ENCODE peak calls at places on chromosomes 3 and 15, in six cellular contexts. F is choroid plexus epithelial cell, R is skeletal muscle cell, T is tibial nerve, O is uterus, G is astrocyte of the spinal cord. Z is an unnamed sample.

GRCh38 chr3:184157206-184157605 is 2.0 kb downstream of the DVL3 start:
- DNase-seq in F (no peak), R (no peak), T (no peak), O (no peak), G (no peak), Z (no peak)

GRCh38 chr3:12423918-12424634 is 60.2 kb upstream of the TSEN2 start:
- DNase-seq in F (peak), R (peak), T (no peak), O (no peak), G (peak), Z (no peak)

GRCh38 chr3:55882006-55882405 is 394.9 kb upstream of the WNT5A start:
- DNase-seq in F (no peak), R (no peak), T (no peak), O (no peak), G (no peak), Z (no peak)

GRCh38 chr15:75639191-75639708 is 774 bp downstream of the IMP3 start:
- DNase-seq in F (peak), R (no peak), T (no peak), O (no peak), G (no peak), Z (no peak)

GRCh38 chr15:98076021-98076816 is 115.7 kb downstream of the ARRDC4 start:
- DNase-seq in F (peak), R (no peak), T (peak), O (peak), G (no peak), Z (no peak)

GRCh38 chr3:78765671-78766485 is 1001.9 kb downstream of the ROBO1 start:
- DNase-seq in F (no peak), R (no peak), T (no peak), O (no peak), G (no peak), Z (no peak)

GRCh38 chr3:165855581-165855980 is 18.4 kb upstream of the BCHE start:
- DNase-seq in F (peak), R (peak), T (no peak), O (no peak), G (peak), Z (no peak)

GRCh38 chr3:105399611-105400010 is 32.9 kb downstream of the ALCAM start:
- DNase-seq in F (no peak), R (no peak), T (no peak), O (no peak), G (peak), Z (no peak)

GRCh38 chr3:119529883-119530282 is 29.5 kb downstream of the CD80 start:
- DNase-seq in F (peak), R (peak), T (no peak), O (no peak), G (peak), Z (peak)

GRCh38 chr3:11391930-11392688 is 119.9 kb downstream of the ATG7 start:
- DNase-seq in F (peak), R (no peak), T (no peak), O (no peak), G (peak), Z (peak)

GRCh38 chr15:39118510-39118909 is 462.4 kb upstream of the THBS1 start:
- DNase-seq in F (peak), R (peak), T (no peak), O (no peak), G (peak), Z (peak)

GRCh38 chr15:83694030-83694429 is 40.1 kb downstream of the ADAMTSL3 start:
- DNase-seq in F (peak), R (no peak), T (no peak), O (peak), G (peak), Z (no peak)

GRCh38 chr3:156547637-156548036 is 7.3 kb downstream of the SSR3 start:
- DNase-seq in F (peak), R (no peak), T (no peak), O (no peak), G (peak), Z (no peak)

GRCh38 chr15:78110916-78111475 is 18.6 kb downstream of the SH2D7 start:
- DNase-seq in F (no peak), R (no peak), T (no peak), O (no peak), G (no peak), Z (no peak)

GRCh38 chr3:24271228-24271627 is 223.4 kb downstream of the THRB start:
- DNase-seq in F (no peak), R (no peak), T (no peak), O (no peak), G (no peak), Z (no peak)

GRCh38 chr3:141332436-141332835 is 35.9 kb upstream of the ZBTB38 start:
- DNase-seq in F (no peak), R (no peak), T (no peak), O (no peak), G (no peak), Z (no peak)

GRCh38 chr3:154188846-154189245 is 67.7 kb downstream of the ARHGEF26 start:
- DNase-seq in F (peak), R (no peak), T (no peak), O (no peak), G (no peak), Z (no peak)

GRCh38 chr15:47717036-47717611 is at the start of gene SEMA6D:
- DNase-seq in F (peak), R (peak), T (peak), O (peak), G (peak), Z (peak)
- H3K4me3 ChIP-seq in F (peak), R (peak), T (peak), O (peak), G (peak), Z (peak)

GRCh38 chr15:35309886-35310285 is 224.8 kb upstream of the NANOGP8 start:
- DNase-seq in F (no peak), R (peak), T (no peak), O (no peak), G (peak), Z (no peak)
- H3K4me3 ChIP-seq in F (no peak), R (no peak), T (no peak), O (no peak), G (no peak), Z (no peak)

GRCh38 chr15:68699881-68700394 is 120.8 kb downstream of the ANP32A start:
- DNase-seq in F (no peak), R (no peak), T (no peak), O (peak), G (no peak), Z (no peak)

GRCh38 chr15:68701886-68702285 is 118.8 kb downstream of the ANP32A start:
- DNase-seq in F (no peak), R (no peak), T (no peak), O (no peak), G (no peak), Z (no peak)

GRCh38 chr15:68698708-68699107 is 119.9 kb downstream of the CORO2B start:
- DNase-seq in F (no peak), R (no peak), T (no peak), O (no peak), G (no peak), Z (no peak)

GRCh38 chr15:68699124-68699880 is 120.5 kb downstream of the CORO2B start:
- DNase-seq in F (no peak), R (no peak), T (no peak), O (no peak), G (no peak), Z (no peak)

GRCh38 chr15:68700395-68701123 is 120.1 kb downstream of the ANP32A start:
- DNase-seq in F (peak), R (peak), T (no peak), O (peak), G (peak), Z (peak)
- H3K4me3 ChIP-seq in F (no peak), R (no peak), T (no peak), O (no peak), G (no peak), Z (no peak)

GRCh38 chr3:123883656-123884257 is 375 bp downstream of the MYLK start:
- DNase-seq in F (peak), R (no peak), T (no peak), O (peak), G (peak), Z (no peak)

GRCh38 chr3:123881771-123882170 is 2.4 kb downstream of the MYLK start:
- DNase-seq in F (no peak), R (no peak), T (no peak), O (no peak), G (no peak), Z (no peak)

GRCh38 chr3:123878807-123879206 is 5.3 kb downstream of the MYLK start:
- DNase-seq in F (no peak), R (no peak), T (no peak), O (no peak), G (no peak), Z (no peak)

GRCh38 chr3:123883111-123883510 is 1.0 kb downstream of the MYLK start:
- DNase-seq in F (no peak), R (no peak), T (no peak), O (no peak), G (no peak), Z (no peak)

GRCh38 chr3:123880998-123881561 is 3.1 kb downstream of the MYLK start:
- DNase-seq in F (peak), R (peak), T (no peak), O (no peak), G (peak), Z (no peak)
- H3K4me3 ChIP-seq in F (no peak), R (no peak), T (no peak), O (no peak), G (no peak), Z (no peak)

DNA sequence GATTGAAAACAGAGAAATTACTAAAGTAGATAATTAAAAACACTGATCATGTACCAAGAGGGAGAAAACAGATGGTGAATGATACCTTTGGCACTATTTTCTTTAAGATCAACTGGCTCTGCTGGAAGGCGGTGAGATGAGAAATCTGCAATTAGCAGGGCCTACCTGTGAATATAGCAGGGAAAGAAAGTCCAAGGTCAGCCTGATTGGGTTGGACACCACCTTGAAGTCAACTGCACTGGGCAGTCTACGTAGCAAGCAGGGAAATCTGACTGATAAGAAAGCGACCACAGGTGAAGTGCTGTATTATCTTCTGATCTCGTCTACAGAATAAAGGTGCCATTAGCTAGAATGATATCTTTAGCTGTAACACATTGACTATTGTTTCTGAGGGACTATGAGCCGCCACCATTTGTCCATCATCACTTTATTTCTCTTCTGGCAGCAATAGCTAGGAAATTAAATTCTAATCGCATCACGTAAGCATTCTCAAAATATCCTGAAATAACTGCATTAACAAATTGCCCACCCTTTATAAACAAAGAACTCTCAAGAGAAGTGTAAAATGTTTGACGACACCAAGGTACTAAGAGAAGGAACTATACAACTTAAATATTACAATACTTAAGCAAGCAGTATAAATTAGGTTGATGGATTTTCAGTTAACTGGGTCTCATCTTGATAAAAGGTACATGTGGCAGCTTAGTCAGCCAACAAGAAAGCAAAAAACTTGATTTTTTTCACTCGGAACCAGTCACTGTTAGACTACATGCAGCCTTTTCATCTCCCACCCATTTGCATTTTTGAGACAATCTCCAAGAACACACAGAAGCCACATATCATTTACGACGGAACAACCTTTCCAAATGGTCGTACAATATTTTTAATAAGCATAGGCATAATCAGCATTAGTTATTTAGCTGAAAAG is 1.3 kb downstream of the NEDD4 start:
- DNase-seq in F (no peak), R (no peak), T (no peak), O (no peak), G (no peak), Z (no peak)
- H3K4me3 ChIP-seq in F (peak), R (peak), T (peak), O (peak), G (peak), Z (peak)

GRCh38 chr15:101239724-101240136 is 12.1 kb downstream of the CHSY1 start:
- DNase-seq in F (no peak), R (no peak), T (no peak), O (no peak), G (no peak), Z (no peak)
- H3K4me3 ChIP-seq in F (no peak), R (no peak), T (no peak), O (no peak), G (no peak), Z (no peak)

DNA sequence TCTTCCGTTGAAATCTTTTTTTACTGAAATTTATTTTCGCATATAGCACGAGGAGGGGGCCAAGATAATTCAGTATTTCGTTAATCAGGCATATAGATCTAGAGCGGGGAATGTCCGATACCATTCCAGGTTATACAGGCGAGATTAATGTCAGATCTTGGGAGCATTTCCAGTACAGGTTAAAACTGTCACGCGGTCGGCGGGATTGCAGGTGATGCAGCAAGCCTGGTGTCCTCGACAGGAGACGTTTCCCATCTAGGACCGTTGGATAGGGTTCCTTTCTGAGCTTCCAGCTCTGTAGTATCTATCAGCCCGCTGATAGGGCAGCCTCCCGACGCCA is 363 bp upstream of the ABHD10 start:
- DNase-seq in F (no peak), R (no peak), T (no peak), O (no peak), G (no peak), Z (no peak)
- H3K4me3 ChIP-seq in F (peak), R (peak), T (peak), O (peak), G (peak), Z (peak)

GRCh38 chr3:102410616-102411015 is 24.2 kb upstream of the ZPLD1 start:
- DNase-seq in F (no peak), R (no peak), T (no peak), O (no peak), G (peak), Z (no peak)

GRCh38 chr3:102419786-102420185 is 15.0 kb upstream of the ZPLD1 start:
- DNase-seq in F (no peak), R (no peak), T (no peak), O (no peak), G (no peak), Z (no peak)

GRCh38 chr3:102415553-102415952 is 19.3 kb upstream of the ZPLD1 start:
- DNase-seq in F (peak), R (no peak), T (no peak), O (no peak), G (peak), Z (no peak)
- H3K4me3 ChIP-seq in F (no peak), R (no peak), T (peak), O (peak), G (no peak), Z (no peak)

GRCh38 chr15:90915216-90915807 is 12.2 kb downstream of the MAN2A2 start:
- DNase-seq in F (no peak), R (no peak), T (no peak), O (no peak), G (no peak), Z (no peak)

GRCh38 chr15:90917569-90917968 is 14.5 kb downstream of the MAN2A2 start:
- DNase-seq in F (no peak), R (no peak), T (no peak), O (no peak), G (no peak), Z (no peak)

GRCh38 chr15:90914240-90915080 is 11.4 kb downstream of the MAN2A2 start:
- DNase-seq in F (no peak), R (no peak), T (no peak), O (no peak), G (no peak), Z (no peak)

GRCh38 chr15:90916461-90916860 is 13.4 kb downstream of the MAN2A2 start:
- DNase-seq in F (no peak), R (no peak), T (no peak), O (no peak), G (no peak), Z (no peak)

GRCh38 chr15:90915808-90916440 is 12.8 kb downstream of the MAN2A2 start:
- DNase-seq in F (peak), R (no peak), T (no peak), O (no peak), G (peak), Z (no peak)
- H3K4me3 ChIP-seq in F (no peak), R (no peak), T (no peak), O (no peak), G (no peak), Z (no peak)

Z was measured in AG09309.